ENCODE peak calls at places on chromosomes 7 and 10, in nine cellular contexts. One of them, this sample, is unnamed.
A peak's percentile ranks its signal among the peaks of the same experiment; 100 is the strongest.

GRCh38 chr10:5089869-5090268 is 4.3 kb upstream of the AKR1C3 start:
- DNase-seq in effector CD4-positive, alpha-beta T cell: no peak
- DNase-seq in posterior cingulate gyrus: no peak
- DNase-seq in choroid plexus epithelial cell: peak; percentile 58
- DNase-seq in psoas muscle: no peak
- DNase-seq in occipital lobe: no peak
- DNase-seq in RWPE1: no peak
- DNase-seq in keratinocyte: peak; percentile 77
- DNase-seq in NCI-H526: no peak
- DNase-seq in this sample: peak; percentile 4

GRCh38 chr10:58573970-58574538 is 61.4 kb downstream of the BICC1 start:
- DNase-seq in effector CD4-positive, alpha-beta T cell: no peak
- DNase-seq in posterior cingulate gyrus: no peak
- DNase-seq in choroid plexus epithelial cell: no peak
- DNase-seq in psoas muscle: no peak
- DNase-seq in occipital lobe: no peak
- DNase-seq in RWPE1: no peak
- DNase-seq in keratinocyte: no peak
- DNase-seq in NCI-H526: no peak
- DNase-seq in this sample: no peak

GRCh38 chr7:105644937-105645336 is 63.6 kb upstream of the EFCAB10 start:
- DNase-seq in effector CD4-positive, alpha-beta T cell: no peak
- DNase-seq in posterior cingulate gyrus: no peak
- DNase-seq in choroid plexus epithelial cell: no peak
- DNase-seq in psoas muscle: no peak
- DNase-seq in occipital lobe: no peak
- DNase-seq in RWPE1: no peak
- DNase-seq in keratinocyte: no peak
- DNase-seq in NCI-H526: peak; percentile 53
- DNase-seq in this sample: no peak

GRCh38 chr7:66629222-66629658 is 559 bp downstream of the KCTD7 start:
- DNase-seq in effector CD4-positive, alpha-beta T cell: no peak
- DNase-seq in posterior cingulate gyrus: no peak
- DNase-seq in choroid plexus epithelial cell: no peak
- DNase-seq in psoas muscle: no peak
- DNase-seq in occipital lobe: no peak
- DNase-seq in RWPE1: no peak
- DNase-seq in keratinocyte: no peak
- DNase-seq in NCI-H526: no peak
- DNase-seq in this sample: peak; percentile 15

GRCh38 chr10:127949831-127950230 is 42.9 kb downstream of the PTPRE start:
- DNase-seq in effector CD4-positive, alpha-beta T cell: no peak
- DNase-seq in posterior cingulate gyrus: no peak
- DNase-seq in choroid plexus epithelial cell: no peak
- DNase-seq in psoas muscle: no peak
- DNase-seq in occipital lobe: no peak
- DNase-seq in RWPE1: no peak
- DNase-seq in keratinocyte: no peak
- DNase-seq in NCI-H526: no peak
- DNase-seq in this sample: no peak

GRCh38 chr7:37211097-37211496 is 237.6 kb downstream of the ELMO1 start:
- DNase-seq in effector CD4-positive, alpha-beta T cell: no peak
- DNase-seq in posterior cingulate gyrus: no peak
- DNase-seq in choroid plexus epithelial cell: peak; percentile 56
- DNase-seq in psoas muscle: peak; percentile 56
- DNase-seq in occipital lobe: no peak
- DNase-seq in RWPE1: no peak
- DNase-seq in keratinocyte: no peak
- DNase-seq in NCI-H526: no peak
- DNase-seq in this sample: no peak

GRCh38 chr10:125120046-125120710 is 40.2 kb downstream of the CTBP2 start:
- DNase-seq in effector CD4-positive, alpha-beta T cell: no peak
- DNase-seq in posterior cingulate gyrus: no peak
- DNase-seq in choroid plexus epithelial cell: peak; percentile 41
- DNase-seq in psoas muscle: no peak
- DNase-seq in occipital lobe: no peak
- DNase-seq in RWPE1: no peak
- DNase-seq in keratinocyte: no peak
- DNase-seq in NCI-H526: no peak
- DNase-seq in this sample: no peak

GRCh38 chr10:95836610-95837367 is 71.0 kb upstream of the CC2D2B start:
- DNase-seq in effector CD4-positive, alpha-beta T cell: no peak
- DNase-seq in posterior cingulate gyrus: no peak
- DNase-seq in choroid plexus epithelial cell: no peak
- DNase-seq in psoas muscle: no peak
- DNase-seq in occipital lobe: no peak
- DNase-seq in RWPE1: no peak
- DNase-seq in keratinocyte: no peak
- DNase-seq in NCI-H526: no peak
- DNase-seq in this sample: no peak

GRCh38 chr10:44569193-44570091 is 184.5 kb upstream of the CXCL12 start:
- DNase-seq in effector CD4-positive, alpha-beta T cell: no peak
- DNase-seq in posterior cingulate gyrus: no peak
- DNase-seq in choroid plexus epithelial cell: peak; percentile 88
- DNase-seq in psoas muscle: no peak
- DNase-seq in occipital lobe: no peak
- DNase-seq in RWPE1: no peak
- DNase-seq in keratinocyte: no peak
- DNase-seq in NCI-H526: no peak
- DNase-seq in this sample: no peak

GRCh38 chr7:75732764-75733630 is 5.7 kb downstream of the HIP1 start:
- DNase-seq in effector CD4-positive, alpha-beta T cell: no peak
- DNase-seq in posterior cingulate gyrus: no peak
- DNase-seq in choroid plexus epithelial cell: peak; percentile 82
- DNase-seq in psoas muscle: peak; percentile 61
- DNase-seq in occipital lobe: no peak
- DNase-seq in RWPE1: no peak
- DNase-seq in keratinocyte: no peak
- DNase-seq in NCI-H526: no peak
- DNase-seq in this sample: no peak

GRCh38 chr7:117338020-117338419 is 15.2 kb upstream of the WNT2 start:
- DNase-seq in effector CD4-positive, alpha-beta T cell: no peak
- DNase-seq in posterior cingulate gyrus: no peak
- DNase-seq in choroid plexus epithelial cell: peak; percentile 24
- DNase-seq in psoas muscle: no peak
- DNase-seq in occipital lobe: no peak
- DNase-seq in RWPE1: no peak
- DNase-seq in keratinocyte: no peak
- DNase-seq in NCI-H526: no peak
- DNase-seq in this sample: no peak

GRCh38 chr7:158809596-158809995 is 19.7 kb downstream of the ESYT2 start:
- DNase-seq in effector CD4-positive, alpha-beta T cell: no peak
- DNase-seq in posterior cingulate gyrus: no peak
- DNase-seq in choroid plexus epithelial cell: peak; percentile 54
- DNase-seq in psoas muscle: no peak
- DNase-seq in occipital lobe: no peak
- DNase-seq in RWPE1: no peak
- DNase-seq in keratinocyte: no peak
- DNase-seq in NCI-H526: no peak
- DNase-seq in this sample: no peak

GRCh38 chr10:88281592-88282268 is 301.4 kb downstream of the RNLS start:
- DNase-seq in effector CD4-positive, alpha-beta T cell: no peak
- DNase-seq in posterior cingulate gyrus: no peak
- DNase-seq in choroid plexus epithelial cell: peak; percentile 84
- DNase-seq in psoas muscle: no peak
- DNase-seq in occipital lobe: no peak
- DNase-seq in RWPE1: peak; percentile 60
- DNase-seq in keratinocyte: no peak
- DNase-seq in NCI-H526: no peak
- DNase-seq in this sample: no peak

GRCh38 chr10:6171891-6172354 is 30.8 kb upstream of the PFKFB3 start:
- DNase-seq in effector CD4-positive, alpha-beta T cell: no peak
- DNase-seq in posterior cingulate gyrus: peak; percentile 45
- DNase-seq in choroid plexus epithelial cell: peak; percentile 68
- DNase-seq in psoas muscle: peak; percentile 73
- DNase-seq in occipital lobe: peak; percentile 70
- DNase-seq in RWPE1: no peak
- DNase-seq in keratinocyte: no peak
- DNase-seq in NCI-H526: no peak
- DNase-seq in this sample: peak; percentile 53

GRCh38 chr10:112875474-112876267 is 74.4 kb upstream of the TCF7L2 start:
- DNase-seq in effector CD4-positive, alpha-beta T cell: no peak
- DNase-seq in posterior cingulate gyrus: no peak
- DNase-seq in choroid plexus epithelial cell: peak; percentile 92
- DNase-seq in psoas muscle: no peak
- DNase-seq in occipital lobe: no peak
- DNase-seq in RWPE1: peak; percentile 69
- DNase-seq in keratinocyte: no peak
- DNase-seq in NCI-H526: no peak
- DNase-seq in this sample: peak; percentile 2

GRCh38 chr10:21052709-21053104 is 155.6 kb upstream of the NEBL start:
- DNase-seq in effector CD4-positive, alpha-beta T cell: no peak
- DNase-seq in posterior cingulate gyrus: no peak
- DNase-seq in choroid plexus epithelial cell: no peak
- DNase-seq in psoas muscle: no peak
- DNase-seq in occipital lobe: no peak
- DNase-seq in RWPE1: no peak
- DNase-seq in keratinocyte: no peak
- DNase-seq in NCI-H526: no peak
- DNase-seq in this sample: no peak

GRCh38 chr10:103769176-103769575 is 86.2 kb downstream of the SH3PXD2A start:
- DNase-seq in effector CD4-positive, alpha-beta T cell: no peak
- DNase-seq in posterior cingulate gyrus: no peak
- DNase-seq in choroid plexus epithelial cell: no peak
- DNase-seq in psoas muscle: no peak
- DNase-seq in occipital lobe: no peak
- DNase-seq in RWPE1: no peak
- DNase-seq in keratinocyte: no peak
- DNase-seq in NCI-H526: no peak
- DNase-seq in this sample: no peak

GRCh38 chr7:5526190-5527037 is 102.8 kb upstream of the TNRC18 start:
- DNase-seq in effector CD4-positive, alpha-beta T cell: no peak
- DNase-seq in posterior cingulate gyrus: no peak
- DNase-seq in choroid plexus epithelial cell: peak; percentile 53
- DNase-seq in psoas muscle: no peak
- DNase-seq in occipital lobe: no peak
- DNase-seq in RWPE1: peak; percentile 42
- DNase-seq in keratinocyte: no peak
- DNase-seq in NCI-H526: no peak
- DNase-seq in this sample: peak; percentile 49

GRCh38 chr10:96289218-96289910 is 14.9 kb upstream of the DNTT start:
- DNase-seq in effector CD4-positive, alpha-beta T cell: no peak
- DNase-seq in posterior cingulate gyrus: no peak
- DNase-seq in choroid plexus epithelial cell: no peak
- DNase-seq in psoas muscle: no peak
- DNase-seq in occipital lobe: no peak
- DNase-seq in RWPE1: no peak
- DNase-seq in keratinocyte: no peak
- DNase-seq in NCI-H526: no peak
- DNase-seq in this sample: no peak

GRCh38 chr10:79224263-79224949 is 122.9 kb upstream of the PPIF start:
- DNase-seq in effector CD4-positive, alpha-beta T cell: no peak
- DNase-seq in posterior cingulate gyrus: no peak
- DNase-seq in choroid plexus epithelial cell: no peak
- DNase-seq in psoas muscle: no peak
- DNase-seq in occipital lobe: no peak
- DNase-seq in RWPE1: no peak
- DNase-seq in keratinocyte: no peak
- DNase-seq in NCI-H526: no peak
- DNase-seq in this sample: no peak

GRCh38 chr10:12785338-12785934 is 216.1 kb downstream of the CCDC3 start:
- DNase-seq in effector CD4-positive, alpha-beta T cell: no peak
- DNase-seq in posterior cingulate gyrus: no peak
- DNase-seq in choroid plexus epithelial cell: no peak
- DNase-seq in psoas muscle: no peak
- DNase-seq in occipital lobe: no peak
- DNase-seq in RWPE1: no peak
- DNase-seq in keratinocyte: no peak
- DNase-seq in NCI-H526: no peak
- DNase-seq in this sample: no peak

GRCh38 chr10:35079763-35080162 is 10.4 kb downstream of the CUL2 start:
- DNase-seq in effector CD4-positive, alpha-beta T cell: no peak
- DNase-seq in posterior cingulate gyrus: no peak
- DNase-seq in choroid plexus epithelial cell: peak; percentile 79
- DNase-seq in psoas muscle: no peak
- DNase-seq in occipital lobe: no peak
- DNase-seq in RWPE1: peak; percentile 50
- DNase-seq in keratinocyte: no peak
- DNase-seq in NCI-H526: no peak
- DNase-seq in this sample: no peak

GRCh38 chr10:48614481-48615383 is 9.9 kb upstream of the ARHGAP22 start:
- DNase-seq in effector CD4-positive, alpha-beta T cell: no peak
- DNase-seq in posterior cingulate gyrus: no peak
- DNase-seq in choroid plexus epithelial cell: peak; percentile 58
- DNase-seq in psoas muscle: no peak
- DNase-seq in occipital lobe: no peak
- DNase-seq in RWPE1: no peak
- DNase-seq in keratinocyte: no peak
- DNase-seq in NCI-H526: no peak
- DNase-seq in this sample: no peak

GRCh38 chr10:97321032-97321806 is 2.1 kb downstream of the FRAT1 start:
- DNase-seq in effector CD4-positive, alpha-beta T cell: no peak
- DNase-seq in posterior cingulate gyrus: no peak
- DNase-seq in choroid plexus epithelial cell: no peak
- DNase-seq in psoas muscle: peak; percentile 55
- DNase-seq in occipital lobe: peak; percentile 26
- DNase-seq in RWPE1: no peak
- DNase-seq in keratinocyte: no peak
- DNase-seq in NCI-H526: no peak
- DNase-seq in this sample: peak; percentile 14

GRCh38 chr7:149839933-149840332 is 1.8 kb downstream of the ZNF862 start:
- DNase-seq in effector CD4-positive, alpha-beta T cell: no peak
- DNase-seq in posterior cingulate gyrus: no peak
- DNase-seq in choroid plexus epithelial cell: no peak
- DNase-seq in psoas muscle: no peak
- DNase-seq in occipital lobe: no peak
- DNase-seq in RWPE1: no peak
- DNase-seq in keratinocyte: no peak
- DNase-seq in NCI-H526: no peak
- DNase-seq in this sample: no peak

GRCh38 chr7:107147464-107148214 is 21.2 kb upstream of the HBP1 start:
- DNase-seq in effector CD4-positive, alpha-beta T cell: peak; percentile 8
- DNase-seq in posterior cingulate gyrus: no peak
- DNase-seq in choroid plexus epithelial cell: peak; percentile 65
- DNase-seq in psoas muscle: no peak
- DNase-seq in occipital lobe: no peak
- DNase-seq in RWPE1: peak; percentile 39
- DNase-seq in keratinocyte: no peak
- DNase-seq in NCI-H526: no peak
- DNase-seq in this sample: peak; percentile 42

GRCh38 chr7:115271332-115272235 is 349.7 kb downstream of the MDFIC start:
- DNase-seq in effector CD4-positive, alpha-beta T cell: no peak
- DNase-seq in posterior cingulate gyrus: no peak
- DNase-seq in choroid plexus epithelial cell: peak; percentile 80
- DNase-seq in psoas muscle: no peak
- DNase-seq in occipital lobe: no peak
- DNase-seq in RWPE1: no peak
- DNase-seq in keratinocyte: no peak
- DNase-seq in NCI-H526: no peak
- DNase-seq in this sample: no peak

GRCh38 chr10:106410331-106410730 is 754.2 kb downstream of the SORCS1 start:
- DNase-seq in effector CD4-positive, alpha-beta T cell: no peak
- DNase-seq in posterior cingulate gyrus: no peak
- DNase-seq in choroid plexus epithelial cell: no peak
- DNase-seq in psoas muscle: no peak
- DNase-seq in occipital lobe: no peak
- DNase-seq in RWPE1: no peak
- DNase-seq in keratinocyte: no peak
- DNase-seq in NCI-H526: no peak
- DNase-seq in this sample: no peak